ENCODE peak calls at places on chromosome 2, in six cellular contexts. M is CD8-positive, alpha-beta T cell; F is heart left ventricle; V is psoas muscle; L is A549; P is CD4-positive, alpha-beta memory T cell. N is an unnamed sample.

GRCh38 chr2:15494877-15495276 is 66.3 kb downstream of the NBAS start:
- DNase-seq in V (no peak), M (no peak), F (no peak), L (no peak), P (no peak), N (no peak)

GRCh38 chr2:19141234-19142004 is 217.0 kb downstream of the OSR1 start:
- DNase-seq in M (no peak), L (no peak), F (no peak), V (no peak), P (no peak), N (no peak)

GRCh38 chr2:27080140-27080469 is 1.7 kb downstream of the EMILIN1 start:
- DNase-seq in P (no peak), L (no peak), F (no peak), V (peak; percentile 18), M (no peak), N (no peak)

GRCh38 chr2:9797681-9798556 is 45.4 kb upstream of the TAF1B start:
- DNase-seq in V (no peak), M (no peak), F (no peak), L (no peak), P (no peak), N (no peak)

GRCh38 chr2:80496770-80497169 is 192.2 kb upstream of the LRRTM1 start:
- DNase-seq in P (no peak), M (no peak), V (no peak), L (no peak), F (no peak), N (no peak)

GRCh38 chr2:15557947-15558346 is 3.2 kb downstream of the NBAS start:
- DNase-seq in F (no peak), M (no peak), V (no peak), P (no peak), L (no peak), N (no peak)

GRCh38 chr2:129936334-129936934 is 43.0 kb upstream of the RAB6C start:
- DNase-seq in P (peak; percentile 23), M (peak; percentile 63), F (no peak), V (no peak), L (no peak), N (no peak)

GRCh38 chr2:46096272-46096671 is 200.9 kb upstream of the EPAS1 start:
- DNase-seq in P (no peak), F (no peak), L (no peak), V (no peak), M (no peak), N (no peak)

GRCh38 chr2:220051716-220052115 is 424.3 kb downstream of the SLC4A3 start:
- DNase-seq in M (no peak), F (no peak), V (no peak), L (no peak), P (no peak), N (no peak)

GRCh38 chr2:38603402-38604265 is 906 bp upstream of the HNRNPLL start:
- DNase-seq in V (peak; percentile 78), L (peak; percentile 92), P (peak; percentile 86), M (peak; percentile 85), F (peak; percentile 76), N (peak; percentile 90)

GRCh38 chr2:99066075-99066557 is 75.4 kb upstream of the C2orf15 start:
- DNase-seq in F (no peak), V (no peak), M (no peak), P (peak; percentile 23), L (peak; percentile 60), N (peak; percentile 29)

GRCh38 chr2:216012133-216012829 is 1.1 kb downstream of the MREG start:
- DNase-seq in V (no peak), F (no peak), L (peak; percentile 63), M (no peak), P (no peak), N (no peak)

GRCh38 chr2:43238813-43239212 is 12.4 kb upstream of the ZFP36L2 start:
- DNase-seq in V (no peak), L (no peak), P (no peak), F (no peak), M (no peak), N (no peak)

GRCh38 chr2:217964255-217964654 is 38.5 kb downstream of the TNS1 start:
- DNase-seq in L (no peak), V (no peak), F (no peak), P (no peak), M (no peak), N (no peak)

GRCh38 chr2:46184794-46185583 is 112.2 kb upstream of the EPAS1 start:
- DNase-seq in V (no peak), P (no peak), F (no peak), L (peak; percentile 35), M (peak; percentile 31), N (no peak)

GRCh38 chr2:152246686-152247336 is 71.2 kb upstream of the STAM2 start:
- DNase-seq in F (no peak), M (no peak), P (no peak), V (no peak), L (no peak), N (no peak)

GRCh38 chr2:64943387-64944150 is 45.6 kb upstream of the SLC1A4 start:
- DNase-seq in L (peak; percentile 69), F (peak; percentile 36), P (no peak), M (no peak), V (peak; percentile 87), N (no peak)

GRCh38 chr2:189685540-189686229 is 11.2 kb downstream of the ANKAR start:
- DNase-seq in V (no peak), M (no peak), L (no peak), F (peak; percentile 27), P (no peak), N (peak; percentile 59)

GRCh38 chr2:33134086-33134763 is 187.5 kb downstream of the LTBP1 start:
- DNase-seq in L (peak; percentile 72), V (peak; percentile 65), P (no peak), M (no peak), F (peak; percentile 53), N (no peak)

GRCh38 chr2:217585362-217585761 is 417.4 kb downstream of the TNS1 start:
- DNase-seq in M (no peak), F (no peak), V (no peak), L (no peak), P (no peak), N (no peak)

GRCh38 chr2:8310557-8311455 is 371.1 kb upstream of the ID2 start:
- DNase-seq in V (no peak), F (no peak), P (peak; percentile 46), L (no peak), M (no peak), N (peak; percentile 79)

GRCh38 chr2:163248321-163249090 is 409.9 kb upstream of the KCNH7 start:
- DNase-seq in F (no peak), L (no peak), V (no peak), M (no peak), P (no peak), N (no peak)

GRCh38 chr2:151774506-151774905 is 40.2 kb upstream of the NEB start:
- DNase-seq in L (no peak), F (no peak), M (no peak), P (no peak), V (no peak), N (no peak)

GRCh38 chr2:25794544-25795276 is 83.6 kb downstream of the ASXL2 start:
- DNase-seq in P (peak; percentile 55), F (no peak), M (no peak), V (no peak), L (no peak), N (no peak)

GRCh38 chr2:20067992-20068727 is 16.7 kb upstream of the LAPTM4A start:
- DNase-seq in P (no peak), L (peak; percentile 29), F (no peak), V (no peak), M (no peak), N (no peak)

GRCh38 chr2:197113221-197113831 is 186.8 kb upstream of the PGAP1 start:
- DNase-seq in F (no peak), V (no peak), L (peak; percentile 26), M (no peak), P (peak; percentile 38), N (no peak)

GRCh38 chr2:74481961-74482800 is 617 bp downstream of the CCDC142 start:
- DNase-seq in F (no peak), L (no peak), M (no peak), V (no peak), P (no peak), N (peak; percentile 65)

DNA sequence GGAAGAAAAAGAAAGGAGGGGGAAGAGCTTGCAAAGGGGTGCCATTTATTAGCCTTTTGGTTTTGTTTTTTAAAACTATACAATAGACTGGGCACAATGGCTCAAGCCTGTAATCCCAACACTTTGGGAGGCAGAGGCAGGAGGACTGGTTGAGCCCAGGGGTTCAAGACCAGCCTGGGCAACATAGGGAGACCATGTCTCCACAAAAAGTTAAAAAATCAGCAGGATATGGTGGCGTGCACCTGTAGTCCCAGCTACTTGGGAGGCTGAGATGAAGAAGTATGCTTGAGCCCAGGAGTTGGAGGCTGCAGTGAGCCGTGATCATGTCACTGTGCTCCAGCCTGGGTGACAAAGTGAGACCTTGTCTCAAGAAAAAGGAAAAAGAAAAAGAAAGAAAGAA is 11.2 kb downstream of the TLK1 start:
- DNase-seq in P (no peak), L (no peak), V (no peak), M (no peak), F (no peak), N (no peak)
- H3K4me1 ChIP-seq in P (peaks cover 90% of the 10 kb centered on the region), L (peaks cover 22% of the 10 kb centered on the region), V (peaks cover 13% of the 10 kb centered on the region), M (peaks cover 26% of the 10 kb centered on the region), F (peaks cover 27% of the 10 kb centered on the region), N (peaks cover 2% of the 10 kb centered on the region)

DNA sequence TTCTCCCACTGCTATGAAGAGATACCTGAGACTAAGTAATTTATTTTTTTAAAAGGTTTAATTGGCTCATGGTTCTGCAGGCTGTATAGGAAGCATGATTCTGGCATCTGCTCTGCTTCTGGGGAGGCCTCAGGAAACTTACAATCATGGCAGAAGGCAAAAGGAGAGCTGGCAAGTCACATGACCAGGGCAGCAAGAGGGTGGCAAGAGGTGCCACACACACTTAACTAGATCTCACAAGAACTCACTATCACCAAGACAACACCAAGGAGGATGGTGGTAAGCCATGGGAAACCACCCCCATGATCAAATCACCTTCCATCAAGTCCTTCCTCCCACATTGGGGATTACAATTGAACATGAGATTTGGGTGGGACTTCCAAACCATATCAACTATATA is 38.3 kb downstream of the SP3 start:
- DNase-seq in L (no peak), M (no peak), P (no peak), V (no peak), F (no peak), N (no peak)
- H3K4me1 ChIP-seq in L (peaks cover 37% of the 10 kb centered on the region), M (peaks cover 45% of the 10 kb centered on the region), P (peaks cover 77% of the 10 kb centered on the region), V (peaks cover 39% of the 10 kb centered on the region), F (peaks cover 50% of the 10 kb centered on the region), N (no peaks in the 10 kb centered on the region)

GRCh38 chr2:30243231-30243630 is 11.9 kb downstream of the LBH start:
- DNase-seq in V (no peak), M (no peak), F (no peak), P (no peak), L (no peak), N (no peak)
- H3K4me1 ChIP-seq in V (no peaks in the 10 kb centered on the region), M (peaks cover 91% of the 10 kb centered on the region), F (peaks cover 88% of the 10 kb centered on the region), P (peaks cover 90% of the 10 kb centered on the region), L (peaks cover 73% of the 10 kb centered on the region), N (peaks cover 23% of the 10 kb centered on the region)

GRCh38 chr2:207156451-207157161 is 9.1 kb downstream of the KLF7 start:
- DNase-seq in V (no peak), L (no peak), M (no peak), F (no peak), P (no peak), N (no peak)

GRCh38 chr2:207157162-207157481 is 8.6 kb downstream of the KLF7 start:
- DNase-seq in F (no peak), V (no peak), M (no peak), P (no peak), L (no peak), N (no peak)

GRCh38 chr2:207155516-207155915 is 10.2 kb downstream of the KLF7 start:
- DNase-seq in P (no peak), F (no peak), M (no peak), L (no peak), V (no peak), N (no peak)

GRCh38 chr2:207154556-207155179 is 11.1 kb downstream of the KLF7 start:
- DNase-seq in V (no peak), M (no peak), L (no peak), F (no peak), P (no peak), N (no peak)

GRCh38 chr2:207156045-207156444 is 9.7 kb downstream of the KLF7 start:
- DNase-seq in V (no peak), F (no peak), M (no peak), L (no peak), P (no peak), N (no peak)
- H3K4me1 ChIP-seq in V (peaks cover 41% of the 10 kb centered on the region), F (peaks cover 99% of the 10 kb centered on the region), M (peaks cover 49% of the 10 kb centered on the region), L (peaks cover 99% of the 10 kb centered on the region), P (peaks cover 51% of the 10 kb centered on the region), N (no peaks in the 10 kb centered on the region)